ENCODE peak calls at places on chromosome 16, in eight cellular contexts. One of them, this sample, is unnamed.

GRCh38 chr16:15507299-15507958 is 73.0 kb downstream of the BMERB1 start:
- ATAC-seq in HepG2: no peak
- ATAC-seq in K562: no peak
- ATAC-seq in HCT116: no peak
- ATAC-seq in upper lobe of left lung: no peak
- ATAC-seq in GM12878: no peak
- ATAC-seq in Panc1: peak; percentile 83
- ATAC-seq in GM23338: no peak
- ATAC-seq in this sample: peak; percentile 71

GRCh38 chr16:55403464-55403863 is 75.5 kb upstream of the MMP2 start:
- ATAC-seq in K562: no peak
- ATAC-seq in HCT116: no peak
- ATAC-seq in HepG2: no peak
- ATAC-seq in GM23338: no peak
- ATAC-seq in upper lobe of left lung: no peak
- ATAC-seq in Panc1: no peak
- ATAC-seq in GM12878: no peak
- ATAC-seq in this sample: no peak

GRCh38 chr16:49586466-49586865 is 212.9 kb downstream of the C16orf78 start:
- ATAC-seq in HepG2: no peak
- ATAC-seq in K562: no peak
- ATAC-seq in GM12878: no peak
- ATAC-seq in upper lobe of left lung: no peak
- ATAC-seq in HCT116: no peak
- ATAC-seq in Panc1: no peak
- ATAC-seq in GM23338: peak; percentile 14
- ATAC-seq in this sample: no peak

GRCh38 chr16:54817940-54818574 is 112.6 kb upstream of the IRX5 start:
- ATAC-seq in HepG2: no peak
- ATAC-seq in Panc1: no peak
- ATAC-seq in HCT116: no peak
- ATAC-seq in GM23338: peak; percentile 84
- ATAC-seq in GM12878: no peak
- ATAC-seq in K562: no peak
- ATAC-seq in upper lobe of left lung: peak; percentile 72
- ATAC-seq in this sample: no peak

GRCh38 chr16:70349783-70350182 is 3.1 kb downstream of the DDX19A start:
- ATAC-seq in GM12878: no peak
- ATAC-seq in HepG2: no peak
- ATAC-seq in K562: no peak
- ATAC-seq in HCT116: no peak
- ATAC-seq in Panc1: no peak
- ATAC-seq in GM23338: no peak
- ATAC-seq in upper lobe of left lung: no peak
- ATAC-seq in this sample: no peak

GRCh38 chr16:1572664-1573063 is 39.2 kb downstream of the TMEM204 start:
- ATAC-seq in upper lobe of left lung: no peak
- ATAC-seq in HCT116: peak; percentile 63
- ATAC-seq in K562: no peak
- ATAC-seq in Panc1: no peak
- ATAC-seq in GM23338: peak; percentile 52
- ATAC-seq in HepG2: no peak
- ATAC-seq in GM12878: no peak
- ATAC-seq in this sample: no peak

GRCh38 chr16:47643610-47644009 is 182.5 kb downstream of the PHKB start:
- ATAC-seq in K562: no peak
- ATAC-seq in GM12878: no peak
- ATAC-seq in GM23338: no peak
- ATAC-seq in HCT116: no peak
- ATAC-seq in Panc1: no peak
- ATAC-seq in HepG2: no peak
- ATAC-seq in upper lobe of left lung: no peak
- ATAC-seq in this sample: no peak

GRCh38 chr16:3706253-3707145 is 10.8 kb downstream of the TRAP1 start:
- ATAC-seq in K562: peak; percentile 38
- ATAC-seq in HepG2: no peak
- ATAC-seq in Panc1: no peak
- ATAC-seq in HCT116: no peak
- ATAC-seq in GM12878: no peak
- ATAC-seq in upper lobe of left lung: no peak
- ATAC-seq in GM23338: no peak
- ATAC-seq in this sample: no peak

GRCh38 chr16:19753815-19754643 is 36.0 kb downstream of the IQCK start:
- ATAC-seq in GM12878: no peak
- ATAC-seq in HepG2: peak; percentile 46
- ATAC-seq in GM23338: no peak
- ATAC-seq in Panc1: no peak
- ATAC-seq in HCT116: no peak
- ATAC-seq in K562: no peak
- ATAC-seq in upper lobe of left lung: no peak
- ATAC-seq in this sample: no peak

GRCh38 chr16:50879873-50880695 is 138.2 kb downstream of the CYLD start:
- ATAC-seq in HCT116: no peak
- ATAC-seq in K562: no peak
- ATAC-seq in GM12878: no peak
- ATAC-seq in Panc1: no peak
- ATAC-seq in GM23338: peak; percentile 88
- ATAC-seq in HepG2: no peak
- ATAC-seq in upper lobe of left lung: no peak
- ATAC-seq in this sample: no peak

GRCh38 chr16:16007743-16008111 is 58.3 kb downstream of the ABCC1 start:
- ATAC-seq in Panc1: no peak
- ATAC-seq in upper lobe of left lung: no peak
- ATAC-seq in GM12878: peak; percentile 89
- ATAC-seq in HCT116: no peak
- ATAC-seq in HepG2: no peak
- ATAC-seq in GM23338: no peak
- ATAC-seq in K562: no peak
- ATAC-seq in this sample: no peak

GRCh38 chr16:84641643-84642358 is 6.5 kb upstream of the KLHL36 start:
- ATAC-seq in Panc1: no peak
- ATAC-seq in HepG2: no peak
- ATAC-seq in upper lobe of left lung: no peak
- ATAC-seq in GM12878: no peak
- ATAC-seq in K562: no peak
- ATAC-seq in HCT116: no peak
- ATAC-seq in GM23338: no peak
- ATAC-seq in this sample: no peak

GRCh38 chr16:78729687-78730086 is 630.2 kb downstream of the WWOX start:
- ATAC-seq in Panc1: no peak
- ATAC-seq in K562: no peak
- ATAC-seq in upper lobe of left lung: no peak
- ATAC-seq in GM23338: no peak
- ATAC-seq in GM12878: peak; percentile 40
- ATAC-seq in HCT116: no peak
- ATAC-seq in HepG2: peak; percentile 64
- ATAC-seq in this sample: no peak

GRCh38 chr16:66520406-66521194 is 29.3 kb downstream of the TK2 start:
- ATAC-seq in HCT116: no peak
- ATAC-seq in HepG2: no peak
- ATAC-seq in Panc1: no peak
- ATAC-seq in upper lobe of left lung: no peak
- ATAC-seq in GM12878: no peak
- ATAC-seq in K562: no peak
- ATAC-seq in GM23338: no peak
- ATAC-seq in this sample: no peak

GRCh38 chr16:88454315-88455057 is 1.4 kb downstream of the ZFPM1 start:
- ATAC-seq in HepG2: peak; percentile 16
- ATAC-seq in Panc1: peak; percentile 9
- ATAC-seq in upper lobe of left lung: no peak
- ATAC-seq in GM12878: peak; percentile 17
- ATAC-seq in K562: no peak
- ATAC-seq in GM23338: peak; percentile 1
- ATAC-seq in HCT116: peak; percentile 0
- ATAC-seq in this sample: no peak

GRCh38 chr16:12420661-12421209 is 383.0 kb downstream of the CPPED1 start:
- ATAC-seq in HepG2: no peak
- ATAC-seq in GM12878: no peak
- ATAC-seq in Panc1: no peak
- ATAC-seq in upper lobe of left lung: no peak
- ATAC-seq in GM23338: no peak
- ATAC-seq in HCT116: peak; percentile 49
- ATAC-seq in K562: peak; percentile 95
- ATAC-seq in this sample: no peak

DNA sequence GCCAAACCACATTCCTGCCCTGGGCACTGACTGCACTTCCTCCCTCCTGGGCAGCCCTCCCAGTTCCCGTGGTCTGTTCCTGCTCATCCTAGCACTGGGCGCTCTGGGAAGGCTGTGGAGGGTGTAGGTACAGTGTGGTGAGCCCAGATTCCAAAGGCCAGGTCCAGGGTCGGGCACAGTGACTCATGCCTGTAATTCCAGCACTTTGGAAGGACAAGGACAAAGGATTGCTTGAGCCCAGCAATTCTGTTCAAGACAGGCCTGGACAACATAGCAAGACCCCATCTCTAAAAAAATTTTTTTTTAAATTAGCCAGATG is 30.6 kb downstream of the C16orf74 start:
- ATAC-seq in K562: no peak
- ATAC-seq in GM23338: no peak
- ATAC-seq in Panc1: peak; percentile 37
- ATAC-seq in GM12878: no peak
- ATAC-seq in HCT116: peak; percentile 67
- ATAC-seq in HepG2: peak; percentile 57
- ATAC-seq in upper lobe of left lung: no peak
- ATAC-seq in this sample: no peak
- TF ChIP-seq POLR2AphosphoS5 in K562: no peak
- TF ChIP-seq POLR2AphosphoS5 in GM23338: no peak
- TF ChIP-seq POLR2AphosphoS5 in Panc1: no peak
- TF ChIP-seq POLR2AphosphoS5 in GM12878: no peak
- TF ChIP-seq POLR2AphosphoS5 in HCT116: no peak
- TF ChIP-seq POLR2AphosphoS5 in HepG2: no peak
- TF ChIP-seq POLR2AphosphoS5 in upper lobe of left lung: no peak
- TF ChIP-seq POLR2AphosphoS5 in this sample: no peak

DNA sequence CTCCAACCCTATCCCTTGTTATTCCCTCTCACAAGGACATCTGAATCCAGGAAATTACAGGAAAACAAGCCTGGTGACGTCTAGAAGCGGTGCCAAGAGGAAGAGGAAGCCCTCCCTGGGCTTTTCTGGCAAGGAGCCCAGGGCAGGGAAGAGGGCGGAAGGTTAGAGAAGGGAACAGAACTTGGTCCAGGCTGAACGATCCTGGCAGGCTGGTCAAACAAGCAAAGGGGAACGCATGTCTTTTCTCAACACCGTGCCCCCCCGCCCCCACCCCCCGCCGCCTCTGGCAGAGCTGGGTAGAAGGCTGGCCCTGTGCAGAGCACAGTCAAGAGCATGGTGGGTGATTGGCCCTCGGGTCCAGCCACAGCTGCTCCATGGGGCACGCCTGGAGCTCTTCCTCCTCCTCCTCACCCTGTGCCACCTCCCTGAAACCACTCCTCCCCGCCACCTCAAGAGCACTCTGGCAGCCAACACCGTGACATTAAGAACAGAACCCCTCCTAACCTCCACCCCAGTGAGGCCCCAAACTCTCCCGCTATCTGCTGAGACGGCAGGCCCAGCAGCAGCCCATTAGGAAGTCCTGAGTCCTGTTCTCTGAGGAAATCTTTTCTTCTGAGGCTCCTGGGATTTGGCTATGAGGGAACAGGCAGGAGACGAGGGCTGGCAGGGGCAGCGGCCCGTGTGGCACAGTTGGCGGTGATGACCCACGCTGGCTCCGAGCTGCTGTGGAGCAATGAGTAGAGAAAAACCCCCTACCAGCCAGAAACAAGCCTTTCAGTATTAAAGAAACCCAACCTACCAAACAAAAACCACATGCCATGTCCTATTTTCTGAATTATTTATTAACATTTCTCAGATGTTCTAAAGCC is 7.3 kb downstream of the C16orf86 start:
- ATAC-seq in upper lobe of left lung: peak; percentile 62
- ATAC-seq in GM23338: peak; percentile 9
- ATAC-seq in K562: no peak
- ATAC-seq in GM12878: peak; percentile 36
- ATAC-seq in HCT116: no peak
- ATAC-seq in Panc1: no peak
- ATAC-seq in HepG2: no peak
- ATAC-seq in this sample: peak; percentile 59
- TF ChIP-seq POLR2AphosphoS5 in upper lobe of left lung: peak; percentile 68
- TF ChIP-seq POLR2AphosphoS5 in GM23338: no peak
- TF ChIP-seq POLR2AphosphoS5 in K562: no peak
- TF ChIP-seq POLR2AphosphoS5 in GM12878: no peak
- TF ChIP-seq POLR2AphosphoS5 in HCT116: no peak
- TF ChIP-seq POLR2AphosphoS5 in Panc1: no peak
- TF ChIP-seq POLR2AphosphoS5 in HepG2: no peak
- TF ChIP-seq POLR2AphosphoS5 in this sample: peak; percentile 25

GRCh38 chr16:81620029-81620428 is 159.1 kb upstream of the PLCG2 start:
- ATAC-seq in upper lobe of left lung: no peak
- ATAC-seq in Panc1: no peak
- ATAC-seq in HepG2: no peak
- ATAC-seq in HCT116: no peak
- ATAC-seq in K562: no peak
- ATAC-seq in GM23338: no peak
- ATAC-seq in GM12878: no peak
- ATAC-seq in this sample: no peak

GRCh38 chr16:81618187-81618586 is 160.9 kb upstream of the PLCG2 start:
- ATAC-seq in HCT116: no peak
- ATAC-seq in HepG2: no peak
- ATAC-seq in K562: no peak
- ATAC-seq in GM12878: no peak
- ATAC-seq in GM23338: no peak
- ATAC-seq in upper lobe of left lung: no peak
- ATAC-seq in Panc1: no peak
- ATAC-seq in this sample: no peak

GRCh38 chr16:81617021-81617346 is 162.1 kb upstream of the PLCG2 start:
- ATAC-seq in HCT116: no peak
- ATAC-seq in K562: no peak
- ATAC-seq in upper lobe of left lung: no peak
- ATAC-seq in HepG2: no peak
- ATAC-seq in GM12878: no peak
- ATAC-seq in Panc1: no peak
- ATAC-seq in GM23338: no peak
- ATAC-seq in this sample: no peak

GRCh38 chr16:81620796-81621195 is 158.3 kb upstream of the PLCG2 start:
- ATAC-seq in Panc1: no peak
- ATAC-seq in GM12878: no peak
- ATAC-seq in HCT116: no peak
- ATAC-seq in GM23338: no peak
- ATAC-seq in upper lobe of left lung: no peak
- ATAC-seq in K562: no peak
- ATAC-seq in HepG2: no peak
- ATAC-seq in this sample: no peak

DNA sequence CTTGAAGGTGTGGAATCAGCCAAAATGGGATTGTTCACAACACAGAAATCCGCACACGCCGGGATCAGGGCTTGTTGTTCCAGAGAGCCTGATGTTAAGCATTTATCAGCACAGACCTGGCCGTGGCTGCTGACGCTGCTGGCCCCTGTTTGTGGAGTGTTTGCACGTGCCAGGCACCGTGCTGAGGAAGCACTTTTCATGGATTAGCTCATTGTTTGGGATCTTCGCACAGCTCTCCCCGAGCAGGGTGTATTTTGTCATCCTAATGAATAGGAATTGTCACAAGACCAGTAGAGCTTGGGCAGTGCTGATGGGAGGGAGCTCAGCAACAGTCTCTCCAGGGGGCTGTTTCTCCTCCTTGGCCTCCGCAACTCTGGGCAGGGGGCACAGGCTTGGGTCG is 160.4 kb upstream of the PLCG2 start:
- ATAC-seq in GM23338: no peak
- ATAC-seq in HepG2: no peak
- ATAC-seq in HCT116: no peak
- ATAC-seq in K562: no peak
- ATAC-seq in Panc1: no peak
- ATAC-seq in upper lobe of left lung: no peak
- ATAC-seq in GM12878: no peak
- ATAC-seq in this sample: peak; percentile 39
- TF ChIP-seq POLR2AphosphoS5 in GM23338: no peak
- TF ChIP-seq POLR2AphosphoS5 in HepG2: no peak
- TF ChIP-seq POLR2AphosphoS5 in HCT116: no peak
- TF ChIP-seq POLR2AphosphoS5 in K562: no peak
- TF ChIP-seq POLR2AphosphoS5 in Panc1: no peak
- TF ChIP-seq POLR2AphosphoS5 in upper lobe of left lung: no peak
- TF ChIP-seq POLR2AphosphoS5 in GM12878: no peak
- TF ChIP-seq POLR2AphosphoS5 in this sample: peak; percentile 8

GRCh38 chr16:29029168-29029994 is 44.5 kb downstream of the LAT start:
- ATAC-seq in K562: peak; percentile 88
- ATAC-seq in HepG2: peak; percentile 22
- ATAC-seq in HCT116: peak; percentile 58
- ATAC-seq in upper lobe of left lung: no peak
- ATAC-seq in GM12878: peak; percentile 92
- ATAC-seq in Panc1: peak; percentile 56
- ATAC-seq in GM23338: peak; percentile 82
- ATAC-seq in this sample: no peak
- TF ChIP-seq POLR2AphosphoS5 in K562: peak; percentile 19
- TF ChIP-seq POLR2AphosphoS5 in HepG2: no peak
- TF ChIP-seq POLR2AphosphoS5 in HCT116: no peak
- TF ChIP-seq POLR2AphosphoS5 in upper lobe of left lung: no peak
- TF ChIP-seq POLR2AphosphoS5 in GM12878: no peak
- TF ChIP-seq POLR2AphosphoS5 in Panc1: no peak
- TF ChIP-seq POLR2AphosphoS5 in GM23338: no peak
- TF ChIP-seq POLR2AphosphoS5 in this sample: no peak

This sample was measured in gastroesophageal sphincter.